ENCODE peak calls at places on chromosomes 12 and 14, in five cellular contexts. F is cardiac muscle cell, V is sigmoid colon, M is heart right ventricle, I is left ventricle myocardium inferior. C is an unnamed sample. For H3K4me1, the result is how much of the 10 kb centered on the place peaks cover.

GRCh38 chr14:99522457-99522891 is 41.3 kb downstream of the CCNK start:
- DNase-seq in F (peak), V (peak), M (no peak), I (peak), C (no peak)

GRCh38 chr12:18861287-18861858 is 123.5 kb downstream of the CAPZA3 start:
- DNase-seq in F (peak), V (no peak), M (no peak), I (no peak), C (no peak)

GRCh38 chr14:64095620-64096019 is 198.6 kb downstream of the ESR2 start:
- DNase-seq in F (peak), V (no peak), M (no peak), I (no peak), C (no peak)

GRCh38 chr12:117100251-117100650 is 1.0 kb upstream of the TESC start:
- DNase-seq in F (no peak), V (peak), M (no peak), I (no peak), C (no peak)

GRCh38 chr12:47139010-47139681 is 59.4 kb upstream of the AMIGO2 start:
- DNase-seq in F (no peak), V (no peak), M (no peak), I (no peak), C (no peak)

GRCh38 chr12:65464930-65465329 is 186.4 kb downstream of the MSRB3 start:
- DNase-seq in F (peak), V (no peak), M (no peak), I (no peak), C (no peak)

GRCh38 chr12:85733984-85734383 is 102.2 kb downstream of the RASSF9 start:
- DNase-seq in F (peak), V (no peak), M (no peak), I (no peak), C (no peak)

GRCh38 chr14:104637546-104638003 is 33.0 kb upstream of the TMEM179 start:
- DNase-seq in F (no peak), V (no peak), M (no peak), I (no peak), C (no peak)

GRCh38 chr12:22173154-22173553 is 127.1 kb downstream of the CMAS start:
- DNase-seq in F (no peak), V (no peak), M (no peak), I (no peak), C (no peak)

GRCh38 chr12:19970826-19971225 is 397.5 kb upstream of the PDE3A start:
- DNase-seq in F (no peak), V (no peak), M (no peak), I (no peak), C (no peak)

GRCh38 chr14:29853272-29853671 is 74.4 kb downstream of the PRKD1 start:
- DNase-seq in F (no peak), V (no peak), M (no peak), I (no peak), C (no peak)

GRCh38 chr12:58877243-58877743 is 43.0 kb downstream of the LRIG3 start:
- DNase-seq in F (peak), V (no peak), M (no peak), I (no peak), C (no peak)

GRCh38 chr12:69052613-69053408 is 119.8 kb upstream of the CPM start:
- DNase-seq in F (peak), V (no peak), M (no peak), I (no peak), C (no peak)

GRCh38 chr14:100271247-100271939 is 32.4 kb downstream of the YY1 start:
- DNase-seq in F (peak), V (no peak), M (no peak), I (no peak), C (no peak)

GRCh38 chr14:92033912-92034687 is 5.8 kb downstream of the TRIP11 start:
- DNase-seq in F (no peak), V (no peak), M (no peak), I (no peak), C (no peak)

GRCh38 chr14:66824251-66824650 is 316.3 kb downstream of the GPHN start:
- DNase-seq in F (no peak), V (no peak), M (no peak), I (no peak), C (no peak)

GRCh38 chr12:116044181-116044580 is 233.3 kb downstream of the MED13L start:
- DNase-seq in F (no peak), V (no peak), M (no peak), I (no peak), C (no peak)

GRCh38 chr14:91219505-91220389 is 24.8 kb downstream of the GPR68 start:
- DNase-seq in F (no peak), V (no peak), M (peak), I (peak), C (no peak)

GRCh38 chr12:63319386-63319785 is 168.4 kb upstream of the AVPR1A start:
- DNase-seq in F (no peak), V (no peak), M (no peak), I (no peak), C (no peak)

GRCh38 chr12:121158085-121158484 is 25.4 kb downstream of the P2RX7 start:
- DNase-seq in F (no peak), V (no peak), M (no peak), I (no peak), C (no peak)

GRCh38 chr14:55133416-55133815 is 4.4 kb downstream of the LGALS3 start:
- DNase-seq in F (peak), V (no peak), M (no peak), I (no peak), C (no peak)

GRCh38 chr12:59067068-59067467 is 146.8 kb upstream of the LRIG3 start:
- DNase-seq in F (peak), V (no peak), M (no peak), I (no peak), C (no peak)

GRCh38 chr14:50599700-50600444 is 39.9 kb downstream of the ATL1 start:
- DNase-seq in F (peak), V (no peak), M (no peak), I (no peak), C (no peak)
- H3K27ac ChIP-seq in F (no peak), V (no peak), M (no peak), I (no peak), C (no peak)

GRCh38 chr14:61749867-61750266 is 12.4 kb upstream of the SNAPC1 start:
- DNase-seq in F (peak), V (no peak), M (no peak), I (no peak), C (no peak)
- H3K4me3 ChIP-seq in F (peak), V (no peak), M (peak), I (peak), C (no peak)

DNA sequence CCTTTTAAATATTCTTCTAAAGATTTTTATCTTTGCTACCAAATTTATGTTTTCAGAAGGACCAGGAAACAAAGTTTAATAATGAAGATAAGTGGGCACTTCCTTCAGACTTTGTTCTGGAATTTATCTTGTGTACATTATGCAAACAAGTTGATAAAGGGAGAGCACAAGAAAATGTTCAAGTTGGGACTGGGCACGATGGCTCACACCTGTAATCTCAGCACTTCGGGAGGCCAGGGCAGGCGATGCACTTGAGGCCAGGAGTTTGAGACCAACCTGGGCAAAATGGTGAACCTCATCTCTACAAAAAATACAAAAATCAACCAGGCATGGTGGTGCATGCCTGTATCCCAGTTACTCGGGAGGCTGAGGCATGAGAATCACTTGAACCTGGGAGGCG is 4.6 kb downstream of the PLBD1 start:
- DNase-seq in F (no peak), V (no peak), M (no peak), I (no peak), C (no peak)
- H3K4me1 ChIP-seq in F (under half), V (under half), M (under half), I (under half), C (under half)

DNA sequence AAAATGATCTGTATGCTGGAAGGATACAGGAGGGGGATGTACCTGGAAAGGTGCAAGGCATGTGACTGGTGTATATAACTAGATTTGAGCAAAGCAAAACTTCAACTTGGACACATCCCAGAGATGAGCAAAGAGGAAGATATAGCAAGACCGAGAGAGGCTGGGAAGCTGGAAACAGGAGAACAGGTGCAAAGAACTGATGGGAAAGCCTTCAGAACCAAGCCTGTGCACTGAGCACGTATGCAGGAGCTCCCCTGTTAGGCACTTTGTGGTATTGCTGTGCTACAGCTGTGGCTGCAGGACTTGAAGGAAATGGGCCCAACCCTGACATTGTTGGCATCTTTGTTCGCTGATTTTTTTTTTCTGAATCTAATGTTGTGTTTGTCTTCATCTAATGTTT is 120.7 kb upstream of the PWP1 start:
- DNase-seq in F (no peak), V (no peak), M (no peak), I (no peak), C (no peak)
- H3K27ac ChIP-seq in F (no peak), V (no peak), M (no peak), I (no peak), C (no peak)

GRCh38 chr12:104546575-104546974 is 89.8 kb downstream of the CHST11 start:
- DNase-seq in F (no peak), V (no peak), M (no peak), I (no peak), C (no peak)
- H3K4me3 ChIP-seq in F (no peak), V (no peak), M (no peak), I (no peak), C (no peak)

GRCh38 chr12:56983386-56983785 is 23.0 kb downstream of the ZBTB39 start:
- DNase-seq in F (no peak), V (no peak), M (no peak), I (no peak), C (no peak)

GRCh38 chr12:56980268-56980667 is 22.9 kb upstream of the RDH16 start:
- DNase-seq in F (no peak), V (no peak), M (no peak), I (no peak), C (no peak)

GRCh38 chr12:56978397-56979138 is 21.2 kb upstream of the RDH16 start:
- DNase-seq in F (no peak), V (no peak), M (no peak), I (no peak), C (no peak)

GRCh38 chr12:56980941-56981530 is 23.6 kb upstream of the RDH16 start:
- DNase-seq in F (no peak), V (no peak), M (no peak), I (no peak), C (no peak)

DNA sequence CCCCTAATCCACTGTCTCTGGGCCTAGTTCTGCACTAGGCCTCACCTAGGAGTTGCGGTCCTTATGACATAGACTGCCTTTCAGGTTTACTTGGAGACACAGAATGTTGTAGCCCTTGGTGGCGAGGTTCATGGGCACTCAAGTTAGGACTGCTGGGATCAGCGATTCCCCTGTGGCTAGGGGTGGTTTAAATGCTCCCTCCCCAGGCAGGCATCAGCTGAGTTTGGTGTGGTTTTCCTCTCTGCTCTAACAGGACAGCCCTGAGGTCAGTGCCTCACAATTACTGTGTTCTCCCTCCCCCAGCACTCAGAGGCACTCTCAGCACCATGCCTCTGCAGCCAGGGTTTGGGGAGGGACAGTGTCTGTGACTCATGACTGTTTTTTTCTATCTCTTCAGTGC is 22.2 kb upstream of the RDH16 start:
- DNase-seq in F (no peak), V (no peak), M (no peak), I (no peak), C (no peak)
- H3K4me1 ChIP-seq in F (under half), V (under half), M (under half), I (under half), C (under half)

DNA sequence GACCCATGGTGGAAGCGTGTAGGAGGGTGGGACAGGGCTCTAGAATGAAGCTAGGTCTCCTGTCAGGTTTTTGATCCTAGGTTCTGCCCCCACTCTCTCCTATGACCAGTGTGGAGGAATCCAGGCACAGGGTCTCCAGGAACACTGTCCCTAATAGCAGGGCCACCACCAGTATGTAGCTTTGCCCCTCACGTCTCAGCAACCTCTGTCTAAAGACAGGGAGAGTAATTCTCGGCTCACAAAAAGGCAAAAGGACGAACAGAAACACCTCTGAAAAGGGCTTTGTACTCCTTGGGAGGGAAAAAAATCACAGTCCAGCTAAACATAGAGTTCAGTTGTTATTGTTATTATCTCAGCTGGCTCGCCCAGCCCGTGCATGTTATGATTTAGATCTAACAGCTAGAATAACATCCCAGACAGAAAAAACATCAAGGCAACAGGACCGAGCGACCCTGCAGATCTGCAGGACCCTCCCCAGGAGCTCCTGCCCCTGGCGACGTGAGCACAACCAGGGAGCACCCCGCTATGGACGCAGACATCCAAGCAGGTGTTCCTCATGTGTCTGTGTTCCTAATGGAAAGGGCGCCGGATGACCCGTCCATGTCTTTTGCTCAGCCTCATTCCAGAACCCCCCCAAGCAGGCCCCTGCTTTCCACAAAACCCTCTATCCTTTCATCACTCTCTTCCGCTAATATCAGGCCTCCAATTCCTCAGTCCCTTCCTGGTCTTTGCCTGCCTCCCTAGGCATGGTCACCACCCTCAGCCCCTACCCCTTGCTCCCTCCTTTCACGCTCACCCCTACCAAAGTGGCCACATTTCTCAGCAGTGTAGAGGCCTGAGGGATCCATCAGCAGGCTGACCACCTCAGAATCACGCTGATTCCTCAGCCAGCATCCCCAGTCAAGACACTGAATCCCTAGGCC is 14.2 kb upstream of the SLC6A12 start:
- DNase-seq in F (no peak), V (no peak), M (no peak), I (no peak), C (no peak)
- H3K27ac ChIP-seq in F (no peak), V (no peak), M (no peak), I (no peak), C (no peak)

GRCh38 chr14:76208340-76208739 is 56.6 kb downstream of the GPATCH2L start:
- DNase-seq in F (no peak), V (no peak), M (no peak), I (no peak), C (no peak)
- H3K4me3 ChIP-seq in F (no peak), V (no peak), M (no peak), I (no peak), C (no peak)

GRCh38 chr12:75976913-75977312 is 54.7 kb downstream of the PHLDA1 start:
- DNase-seq in F (no peak), V (no peak), M (no peak), I (no peak), C (no peak)

GRCh38 chr12:75977952-75978671 is 53.5 kb downstream of the PHLDA1 start:
- DNase-seq in F (peak), V (peak), M (peak), I (no peak), C (peak)

GRCh38 chr12:75979181-75979580 is 52.4 kb downstream of the PHLDA1 start:
- DNase-seq in F (no peak), V (no peak), M (no peak), I (no peak), C (peak)

GRCh38 chr12:75977590-75977951 is 54.0 kb downstream of the PHLDA1 start:
- DNase-seq in F (no peak), V (no peak), M (no peak), I (no peak), C (no peak)

GRCh38 chr12:75978677-75979076 is 52.9 kb downstream of the PHLDA1 start:
- DNase-seq in F (no peak), V (no peak), M (no peak), I (no peak), C (no peak)
- H3K4me1 ChIP-seq in F (under half), V (under half), M (under half), I (under half), C (under half)

GRCh38 chr12:88934163-88934747 is 354.0 kb upstream of the KITLG start:
- DNase-seq in F (no peak), V (no peak), M (no peak), I (no peak), C (no peak)
- H3K27ac ChIP-seq in F (no peak), V (no peak), M (no peak), I (no peak), C (no peak)